ENCODE peak calls at places on chromosomes 2 and 18, in eight cellular contexts. L, G, X, T, Z, O, H and D are unnamed samples.

GRCh38 chr2:36707050-36707449 is 10.5 kb downstream of the VIT start:
- DNase-seq in H (no peak), Z (peak; percentile 78), X (no peak), T (no peak), O (no peak), G (no peak), L (peak; percentile 75), D (peak; percentile 17)

GRCh38 chr2:227317834-227318233 is 7.2 kb upstream of the MFF start:
- DNase-seq in Z (no peak), L (no peak), T (no peak), H (no peak), X (no peak), O (no peak), G (no peak), D (no peak)

GRCh38 chr2:102826904-102827303 is 65.1 kb downstream of the TMEM182 start:
- DNase-seq in T (no peak), H (no peak), L (peak; percentile 42), Z (peak; percentile 15), G (peak; percentile 88), O (peak; percentile 63), X (no peak), D (peak; percentile 39)

GRCh38 chr2:6074303-6074702 is 382.1 kb downstream of the SOX11 start:
- DNase-seq in H (no peak), X (no peak), T (no peak), G (no peak), Z (no peak), L (no peak), O (no peak), D (peak; percentile 25)

GRCh38 chr2:149622343-149622742 is 34.8 kb upstream of the MMADHC start:
- DNase-seq in G (no peak), H (no peak), Z (no peak), L (no peak), O (no peak), X (no peak), T (no peak), D (no peak)

GRCh38 chr2:134630760-134631159 is 88.0 kb downstream of the TMEM163 start:
- DNase-seq in L (no peak), X (no peak), Z (no peak), T (no peak), H (no peak), G (no peak), O (no peak), D (no peak)

GRCh38 chr2:47145466-47145865 is 9.6 kb downstream of the STPG4 start:
- DNase-seq in O (no peak), L (peak; percentile 17), Z (peak; percentile 64), T (no peak), G (no peak), X (no peak), H (no peak), D (no peak)

GRCh38 chr2:103138123-103138886 is 376.5 kb downstream of the TMEM182 start:
- DNase-seq in Z (no peak), X (no peak), L (no peak), O (no peak), T (no peak), H (no peak), G (no peak), D (no peak)

GRCh38 chr18:25177631-25178030 is 174.3 kb downstream of the ZNF521 start:
- DNase-seq in T (no peak), H (no peak), X (no peak), G (no peak), L (no peak), O (no peak), Z (no peak), D (no peak)

GRCh38 chr18:23684515-23685197 is 4.6 kb upstream of the LAMA3 start:
- DNase-seq in L (peak; percentile 42), O (no peak), X (no peak), H (no peak), G (no peak), Z (no peak), T (peak; percentile 50), D (no peak)

GRCh38 chr2:141767051-141767450 is 363.8 kb downstream of the LRP1B start:
- DNase-seq in O (no peak), H (no peak), X (no peak), G (no peak), L (peak; percentile 92), Z (peak; percentile 36), T (no peak), D (peak; percentile 87)

GRCh38 chr2:165895974-165896373 is 57.6 kb downstream of the TTC21B start:
- DNase-seq in Z (no peak), H (no peak), T (no peak), O (no peak), G (no peak), L (no peak), X (no peak), D (no peak)

DNA sequence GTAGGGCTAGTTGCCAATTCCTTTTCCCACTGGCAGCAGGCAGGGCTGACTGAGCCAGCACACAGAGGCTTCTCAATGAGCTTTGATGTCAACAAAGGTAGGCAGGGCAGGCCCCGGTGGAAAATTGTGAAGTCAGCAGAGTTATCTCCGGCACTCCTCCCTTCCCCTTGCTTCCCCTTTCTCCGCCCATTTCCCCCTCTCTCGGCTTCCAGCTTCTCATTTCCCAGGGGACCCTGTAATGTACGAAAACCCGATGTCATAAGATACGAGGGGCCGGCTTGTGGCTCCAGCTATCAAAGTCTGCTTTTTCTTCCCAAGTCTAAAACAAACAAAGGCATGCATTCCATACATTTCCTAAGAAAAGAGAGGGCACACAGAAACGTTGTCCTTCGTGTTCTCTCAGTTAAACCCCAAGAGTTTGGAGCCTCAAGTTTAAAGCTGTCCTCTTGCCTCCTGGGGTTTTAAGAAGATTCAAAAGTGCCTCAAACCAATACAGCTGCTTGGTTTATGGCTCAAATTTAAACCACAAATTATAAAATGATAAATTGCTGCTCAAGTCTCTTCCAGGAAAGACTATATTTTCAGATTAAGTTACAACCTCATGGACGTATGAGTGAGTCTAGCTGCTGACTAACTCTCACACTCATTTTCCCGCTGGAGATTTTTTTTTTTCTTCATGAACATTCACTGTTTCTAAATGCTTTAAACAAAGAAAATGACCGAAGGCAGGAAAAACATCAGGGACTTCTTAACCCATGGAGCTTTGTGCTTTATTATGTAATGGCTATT is 27.3 kb upstream of the EML4 start:
- DNase-seq in H (peak; percentile 73), O (peak; percentile 65), T (peak; percentile 69), G (peak; percentile 30), Z (peak; percentile 54), X (peak; percentile 49), L (peak; percentile 93), D (no peak)
- H3K4me3 ChIP-seq in H (no peak overlapping the region), O (no peak overlapping the region), T (no peak overlapping the region), G (peak overlapping the region; percentile 5), Z (no peak overlapping the region), X (peak overlapping the region; percentile 12), L (peak overlapping the region; percentile 43), D (peak overlapping the region; percentile 37)

DNA sequence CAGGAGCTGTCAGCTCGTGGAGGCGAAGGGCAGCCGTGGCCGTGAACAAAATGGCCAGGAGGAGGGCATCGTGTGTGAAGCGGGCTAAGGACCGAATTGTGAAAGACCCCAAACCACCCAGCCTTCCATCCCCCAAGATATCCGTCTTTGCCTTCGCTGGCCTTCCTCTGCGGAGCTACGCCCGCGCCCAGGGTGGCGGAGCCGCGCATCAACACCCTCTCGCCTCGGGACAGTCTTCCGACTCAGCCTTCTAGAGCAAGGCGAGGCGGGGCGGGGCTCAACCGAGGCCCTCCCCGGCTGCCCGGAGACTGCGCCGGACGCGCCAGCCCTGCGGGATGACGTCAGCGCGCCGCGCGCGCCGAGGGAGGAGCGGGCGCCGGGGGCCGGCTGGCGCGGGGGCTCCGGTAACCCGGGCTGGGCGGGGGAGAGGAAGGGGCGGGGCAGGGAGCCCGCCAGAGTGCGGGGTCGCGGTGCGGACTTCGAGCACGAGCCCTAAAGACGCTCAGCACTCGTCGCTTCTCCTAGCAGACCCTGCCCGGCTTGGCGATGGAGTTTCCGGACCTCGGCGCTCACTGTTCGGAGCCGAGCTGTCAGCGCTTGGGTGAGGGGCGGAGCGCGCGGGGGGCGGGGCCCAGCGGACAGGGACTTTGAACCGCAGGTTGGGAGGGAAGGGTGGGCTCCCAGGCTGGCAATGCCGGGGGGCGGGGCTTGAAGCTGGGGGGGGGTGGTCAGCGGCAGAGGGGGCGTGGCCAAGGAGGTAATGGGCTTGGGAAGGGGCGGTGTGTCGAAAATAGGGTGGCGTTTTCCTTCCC is at the start of gene ZFAND2B:
- DNase-seq in X (peak; percentile 90), T (peak; percentile 93), H (peak; percentile 97), G (peak; percentile 97), O (peak; percentile 98), L (peak; percentile 86), Z (peak; percentile 95), D (peak; percentile 54)
- TF ChIP-seq CTCF in X (no peak), T (no peak), H (no peak), G (no peak), O (no peak), L (no peak), Z (peak; percentile 9), D (no peak)

DNA sequence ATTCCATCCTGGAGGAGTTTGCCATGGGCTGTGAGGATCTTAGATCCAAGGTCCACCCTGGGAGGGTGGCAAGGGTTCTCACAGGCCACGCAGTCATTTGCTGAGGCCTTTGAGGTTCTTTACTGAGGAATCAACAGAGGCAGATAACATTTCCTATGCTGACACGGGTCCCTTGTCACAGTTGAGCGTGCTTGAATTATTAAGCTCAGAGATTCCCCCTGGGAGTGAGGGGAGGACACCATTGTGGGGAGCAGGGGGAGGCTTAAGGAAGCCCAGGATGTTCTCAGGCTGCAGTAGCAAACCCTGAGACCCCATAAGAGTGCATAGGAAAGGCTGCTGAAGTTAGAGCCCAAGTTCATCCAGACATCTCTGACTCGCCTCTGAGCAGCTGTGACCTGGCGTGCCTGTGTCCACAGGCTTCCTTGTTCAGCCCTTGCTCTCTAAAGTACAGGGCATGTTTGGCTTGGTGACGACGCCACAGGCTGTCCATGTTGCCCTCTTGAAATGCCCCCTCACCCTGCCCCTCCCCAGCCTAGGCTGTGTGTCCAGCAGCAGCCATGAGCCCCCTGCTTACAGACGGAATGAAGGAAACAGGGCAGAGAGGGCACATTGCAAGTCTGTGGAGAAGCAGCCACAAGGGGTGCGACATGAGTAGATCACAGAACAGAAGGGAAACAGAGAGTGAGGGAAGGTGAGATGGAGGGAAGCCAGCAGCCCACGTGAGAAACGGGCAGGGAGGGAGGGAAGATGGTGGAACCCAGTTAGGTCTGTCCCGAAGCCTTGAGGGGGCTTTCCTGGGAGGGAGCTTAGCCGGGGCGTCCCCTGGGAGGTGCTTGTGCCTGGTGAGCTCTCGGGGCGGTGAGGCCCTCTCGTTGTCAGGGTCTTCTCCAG is 34.0 kb downstream of the NAPG start:
- DNase-seq in O (no peak), L (no peak), T (no peak), Z (peak; percentile 24), G (no peak), H (no peak), X (no peak), D (no peak)
- H3K4me3 ChIP-seq in O (no peak overlapping the region), L (peak overlapping the region; percentile 12), T (peak overlapping the region; percentile 10), Z (no peak overlapping the region), G (no peak overlapping the region), H (no peak overlapping the region), X (peak overlapping the region; percentile 12), D (peak overlapping the region; percentile 34)

GRCh38 chr18:5604778-5605177 is 61.0 kb upstream of the EPB41L3 start:
- DNase-seq in O (no peak), L (no peak), Z (no peak), X (no peak), T (no peak), H (no peak), G (no peak), D (no peak)

GRCh38 chr18:5601188-5601624 is 57.4 kb upstream of the EPB41L3 start:
- DNase-seq in H (no peak), L (no peak), X (no peak), Z (no peak), O (no peak), G (peak; percentile 85), T (no peak), D (no peak)

GRCh38 chr18:5596585-5596984 is 52.8 kb upstream of the EPB41L3 start:
- DNase-seq in X (no peak), Z (no peak), T (no peak), O (no peak), L (no peak), H (no peak), G (no peak), D (no peak)

GRCh38 chr18:5603153-5603552 is 59.4 kb upstream of the EPB41L3 start:
- DNase-seq in X (no peak), L (no peak), Z (no peak), T (no peak), G (no peak), O (no peak), H (no peak), D (no peak)

GRCh38 chr18:5600376-5601071 is 56.7 kb upstream of the EPB41L3 start:
- DNase-seq in H (no peak), L (no peak), G (peak; percentile 56), O (no peak), X (no peak), Z (no peak), T (no peak), D (no peak)
- TF ChIP-seq CTCF in H (no peak), L (no peak), G (peak; percentile 53), O (no peak), X (peak; percentile 7), Z (no peak), T (peak; percentile 47), D (peak; percentile 52)